ENCODE peak calls at places on chromosomes 5 and 9, in ten cellular contexts. Q, T, K, M, B, Y, I, H, R and P are unnamed samples.
A peak's percentile ranks its signal among the peaks of the same experiment; 100 is the strongest.

GRCh38 chr5:69414885-69415583 is at the start of gene MARVELD2:
- DNase-seq in Q (peak; percentile 84), T (peak; percentile 5), K (peak; percentile 97), M (peak; percentile 25), B (peak; percentile 83), Y (no peak), I (peak; percentile 63), H (no peak), R (peak; percentile 19), P (peak; percentile 78)

GRCh38 chr5:38607396-38607795 is 51.0 kb upstream of the LIFR start:
- DNase-seq in Q (no peak), T (no peak), K (no peak), M (no peak), B (peak; percentile 53), Y (no peak), I (peak; percentile 96), H (no peak), R (peak; percentile 92), P (no peak)

GRCh38 chr9:121765021-121765950 is 113.9 kb downstream of the DAB2IP start:
- DNase-seq in Q (no peak), T (no peak), K (peak; percentile 71), M (no peak), B (peak; percentile 86), Y (no peak), I (peak; percentile 63), H (no peak), R (no peak), P (no peak)

GRCh38 chr5:54761213-54761701 is 224.1 kb downstream of the ESM1 start:
- DNase-seq in Q (no peak), T (no peak), K (no peak), M (no peak), B (peak; percentile 79), Y (no peak), I (peak; percentile 97), H (no peak), R (peak; percentile 64), P (no peak)

GRCh38 chr9:132008871-132009812 is 70.5 kb downstream of the MED27 start:
- DNase-seq in Q (no peak), T (no peak), K (no peak), M (peak; percentile 8), B (no peak), Y (no peak), I (no peak), H (no peak), R (no peak), P (no peak)

GRCh38 chr5:171462928-171463843 is 43.7 kb downstream of the FGF18 start:
- DNase-seq in Q (no peak), T (no peak), K (no peak), M (no peak), B (no peak), Y (no peak), I (peak; percentile 9), H (no peak), R (no peak), P (no peak)

GRCh38 chr5:141846031-141846430 is 32.2 kb downstream of the PCDH1 start:
- DNase-seq in Q (no peak), T (peak; percentile 75), K (no peak), M (peak; percentile 46), B (peak; percentile 39), Y (no peak), I (peak; percentile 73), H (no peak), R (peak; percentile 71), P (no peak)

GRCh38 chr9:77816641-77817341 is 168.7 kb upstream of the GNA14 start:
- DNase-seq in Q (no peak), T (no peak), K (no peak), M (no peak), B (no peak), Y (no peak), I (no peak), H (no peak), R (no peak), P (no peak)